ENCODE peak calls at places on chromosome 1, in six cellular contexts. G is SK-MEL-5, D is fibroblast of lung, I is iris pigment epithelial cell, Y is hepatocyte, Q is ACHN. M is an unnamed sample.

GRCh38 chr1:73800376-73800775 is 397.6 kb downstream of the LRRIQ3 start:
- DNase-seq in Q (no peak), D (peak; percentile 71), Y (peak; percentile 25), G (no peak), I (peak; percentile 27), M (peak; percentile 30)

GRCh38 chr1:35935436-35935835 is 4.5 kb downstream of the AGO3 start:
- DNase-seq in Y (peak; percentile 73), Q (no peak), I (peak; percentile 35), G (no peak), D (peak; percentile 38), M (peak; percentile 37)

GRCh38 chr1:1109743-1110142 is 6.1 kb downstream of the C1orf159 start:
- DNase-seq in I (no peak), Y (no peak), G (no peak), Q (no peak), D (no peak), M (no peak)

GRCh38 chr1:159927887-159928431 is 2.7 kb upstream of the TAGLN2 start:
- DNase-seq in Y (no peak), G (no peak), I (no peak), D (no peak), Q (no peak), M (no peak)

GRCh38 chr1:205805082-205805711 is 7.8 kb downstream of the SLC41A1 start:
- DNase-seq in Q (no peak), D (peak; percentile 20), G (no peak), Y (no peak), I (no peak), M (no peak)

GRCh38 chr1:106962591-106962990 is 93.9 kb upstream of the PRMT6 start:
- DNase-seq in Y (no peak), I (no peak), D (no peak), Q (no peak), G (no peak), M (no peak)

GRCh38 chr1:1035291-1035931 is 15.5 kb downstream of the AGRN start:
- DNase-seq in D (no peak), Y (no peak), I (no peak), G (no peak), Q (no peak), M (no peak)

GRCh38 chr1:162223488-162223887 is 153.2 kb downstream of the SPATA46 start:
- DNase-seq in D (no peak), I (no peak), Q (no peak), Y (no peak), G (no peak), M (no peak)

GRCh38 chr1:110185181-110185580 is 24.9 kb upstream of the KCNC4 start:
- DNase-seq in D (no peak), Q (no peak), Y (no peak), G (no peak), I (no peak), M (no peak)

GRCh38 chr1:91731815-91732214 is 154.1 kb downstream of the TGFBR3 start:
- DNase-seq in D (peak; percentile 75), G (no peak), I (peak; percentile 50), Y (no peak), Q (peak; percentile 56), M (peak; percentile 77)

GRCh38 chr1:68481041-68481440 is 15.8 kb downstream of the DEPDC1 start:
- DNase-seq in I (peak; percentile 15), D (peak; percentile 25), Y (no peak), Q (peak; percentile 39), G (no peak), M (no peak)

GRCh38 chr1:59128239-59128736 is 168.6 kb upstream of the FGGY start:
- DNase-seq in G (no peak), D (peak; percentile 86), I (peak; percentile 60), Q (no peak), Y (no peak), M (peak; percentile 84)

GRCh38 chr1:37306461-37306860 is 167.9 kb upstream of the ZC3H12A start:
- DNase-seq in D (peak; percentile 0), Q (no peak), Y (no peak), I (peak; percentile 3), G (no peak), M (no peak)

GRCh38 chr1:97243973-97244560 is 522.5 kb downstream of the PTBP2 start:
- DNase-seq in Y (peak; percentile 15), G (peak; percentile 40), D (peak; percentile 25), I (peak; percentile 26), Q (peak; percentile 13), M (peak; percentile 40)

GRCh38 chr1:15246960-15247614 is at the start of gene FHAD1:
- DNase-seq in Y (peak; percentile 87), D (peak; percentile 53), I (peak; percentile 68), G (no peak), Q (peak; percentile 63), M (peak; percentile 22)

GRCh38 chr1:198806861-198807260 is 168.0 kb downstream of the PTPRC start:
- DNase-seq in G (no peak), Y (no peak), D (no peak), I (no peak), Q (no peak), M (no peak)

GRCh38 chr1:19799877-19800804 is at the start of gene TMCO4:
- DNase-seq in D (peak; percentile 90), G (peak; percentile 51), Q (peak; percentile 75), I (peak; percentile 90), Y (peak; percentile 58), M (peak; percentile 79)

GRCh38 chr1:116154536-116154935 is 43.3 kb downstream of the MAB21L3 start:
- DNase-seq in Q (no peak), Y (no peak), G (no peak), D (no peak), I (no peak), M (no peak)

GRCh38 chr1:24946861-24947658 is 17.0 kb upstream of the RUNX3 start:
- DNase-seq in Q (peak; percentile 8), Y (no peak), G (no peak), D (peak; percentile 84), I (peak; percentile 22), M (peak; percentile 18)

GRCh38 chr1:157274698-157275534 is 136.7 kb upstream of the ETV3 start:
- DNase-seq in Q (no peak), G (no peak), Y (peak; percentile 16), I (peak; percentile 44), D (peak; percentile 60), M (peak; percentile 77)

GRCh38 chr1:25936940-25937339 is 30.7 kb upstream of the STMN1 start:
- DNase-seq in G (no peak), D (no peak), Y (no peak), Q (no peak), I (no peak), M (no peak)

GRCh38 chr1:29460211-29460610 is 223.9 kb downstream of the PTPRU start:
- DNase-seq in I (no peak), Q (no peak), D (no peak), G (no peak), Y (no peak), M (no peak)

GRCh38 chr1:100921110-100921706 is 25.3 kb downstream of the SLC30A7 start:
- DNase-seq in G (peak; percentile 71), Y (peak; percentile 68), Q (peak; percentile 57), I (peak; percentile 54), D (peak; percentile 41), M (peak; percentile 76)

GRCh38 chr1:40981702-40982448 is 2.4 kb downstream of the CTPS1 start:
- DNase-seq in Q (no peak), Y (no peak), G (no peak), D (peak; percentile 44), I (peak; percentile 34), M (peak; percentile 63)

M was measured in fibroblast of the aortic adventitia.